ENCODE peak calls at places on chromosome 6, in ten cellular contexts. K, N, R, Z, U, C, A, J, Q and L are unnamed samples.

GRCh38 chr6:170129691-170130171 is 161.1 kb downstream of the DLL1 start:
- DNase-seq in U (peak), Z (no peak), R (peak), K (no peak), N (peak), C (no peak), A (no peak), Q (no peak), J (no peak), L (peak)

GRCh38 chr6:73866305-73866704 is 170.3 kb downstream of the CD109 start:
- DNase-seq in Q (no peak), C (peak), K (no peak), R (no peak), J (no peak), A (peak), U (no peak), N (no peak), Z (no peak), L (no peak)

GRCh38 chr6:42292002-42292735 is 74.5 kb upstream of the MRPS10 start:
- DNase-seq in Q (no peak), U (peak), R (no peak), N (no peak), C (no peak), J (peak), K (no peak), A (peak), Z (no peak), L (peak)

GRCh38 chr6:158649289-158650143 is at the start of gene SYTL3:
- DNase-seq in U (peak), J (peak), K (no peak), N (no peak), Q (no peak), A (peak), C (peak), Z (no peak), R (no peak), L (peak)

GRCh38 chr6:35052694-35053565 is 88.2 kb downstream of the TCP11 start:
- DNase-seq in C (no peak), K (peak), Q (no peak), N (peak), U (peak), J (no peak), A (no peak), R (no peak), Z (no peak), L (no peak)

GRCh38 chr6:44253307-44254101 is 3.8 kb downstream of the SLC35B2 start:
- DNase-seq in K (peak), A (peak), U (peak), Z (peak), Q (no peak), J (peak), R (no peak), C (no peak), N (no peak), L (peak)

GRCh38 chr6:26175428-26176181 is 88.4 kb downstream of the HFE start:
- DNase-seq in A (peak), R (no peak), U (peak), Z (peak), Q (no peak), K (peak), J (peak), N (no peak), C (no peak), L (peak)

GRCh38 chr6:144857086-144857485 is 572.0 kb downstream of the UTRN start:
- DNase-seq in Z (no peak), A (no peak), Q (no peak), R (no peak), C (no peak), J (no peak), K (no peak), N (no peak), U (no peak), L (no peak)

GRCh38 chr6:168029459-168030217 is 32.2 kb downstream of the KIF25 start:
- DNase-seq in K (no peak), N (no peak), U (no peak), Q (no peak), A (no peak), J (no peak), C (no peak), Z (no peak), R (no peak), L (no peak)

GRCh38 chr6:158042245-158042798 is 60.7 kb downstream of the SYNJ2 start:
- DNase-seq in C (no peak), R (peak), Q (peak), U (peak), N (peak), J (peak), A (no peak), K (no peak), Z (no peak), L (peak)

GRCh38 chr6:30922447-30922852 is 8.4 kb downstream of the VARS2 start:
- DNase-seq in K (no peak), N (no peak), Q (no peak), U (no peak), A (no peak), J (no peak), Z (no peak), R (no peak), C (no peak), L (no peak)

GRCh38 chr6:113122060-113122459 is 735.1 kb upstream of the MARCKS start:
- DNase-seq in Q (peak), K (peak), Z (no peak), U (peak), J (peak), A (no peak), C (no peak), R (no peak), N (no peak), L (peak)

GRCh38 chr6:2375443-2375842 is 130.0 kb upstream of the GMDS start:
- DNase-seq in C (no peak), K (no peak), Q (no peak), U (no peak), N (no peak), J (no peak), A (no peak), R (no peak), Z (no peak), L (no peak)

GRCh38 chr6:77620290-77620882 is 32.5 kb upstream of the MEI4 start:
- DNase-seq in R (no peak), N (no peak), U (no peak), Z (peak), C (no peak), K (peak), J (no peak), A (peak), Q (no peak), L (peak)

GRCh38 chr6:56088641-56089040 is 158.7 kb downstream of the COL21A1 start:
- DNase-seq in J (no peak), Z (no peak), C (no peak), K (no peak), U (no peak), N (no peak), R (no peak), Q (no peak), A (no peak), L (no peak)

GRCh38 chr6:48560408-48560807 is 449.4 kb upstream of the PTCHD4 start:
- DNase-seq in R (no peak), U (peak), Z (no peak), A (no peak), K (no peak), N (no peak), J (peak), Q (peak), C (no peak), L (peak)

GRCh38 chr6:43771858-43772570 is 2.0 kb downstream of the VEGFA start:
- DNase-seq in Q (no peak), C (peak), J (peak), N (peak), U (peak), A (peak), K (peak), R (peak), Z (peak), L (peak)

GRCh38 chr6:37017606-37018005 is 12.2 kb downstream of the FGD2 start:
- DNase-seq in N (no peak), Q (no peak), J (no peak), K (peak), A (no peak), Z (no peak), C (no peak), U (no peak), R (no peak), L (no peak)

GRCh38 chr6:40477246-40478126 is 109.7 kb downstream of the LRFN2 start:
- DNase-seq in Q (no peak), N (no peak), R (no peak), K (peak), J (no peak), C (no peak), A (peak), U (no peak), Z (no peak), L (no peak)

GRCh38 chr6:31272431-31272830 is 539 bp upstream of the HLA-C start:
- DNase-seq in Q (no peak), Z (no peak), R (no peak), J (no peak), U (peak), K (peak), A (peak), N (no peak), C (no peak), L (peak)

GRCh38 chr6:167952512-167952859 is 45.0 kb upstream of the KIF25 start:
- DNase-seq in K (no peak), J (no peak), R (no peak), U (no peak), Q (no peak), C (no peak), N (no peak), A (no peak), Z (no peak), L (no peak)

GRCh38 chr6:106339334-106340029 is 13.9 kb upstream of the ATG5 start:
- DNase-seq in R (no peak), A (peak), N (no peak), J (peak), C (no peak), Z (peak), K (peak), U (peak), Q (peak), L (peak)

GRCh38 chr6:143410859-143411270 is 39.6 kb downstream of the ADAT2 start:
- DNase-seq in C (no peak), Q (peak), Z (no peak), R (no peak), K (no peak), A (no peak), J (peak), N (no peak), U (no peak), L (no peak)

DNA sequence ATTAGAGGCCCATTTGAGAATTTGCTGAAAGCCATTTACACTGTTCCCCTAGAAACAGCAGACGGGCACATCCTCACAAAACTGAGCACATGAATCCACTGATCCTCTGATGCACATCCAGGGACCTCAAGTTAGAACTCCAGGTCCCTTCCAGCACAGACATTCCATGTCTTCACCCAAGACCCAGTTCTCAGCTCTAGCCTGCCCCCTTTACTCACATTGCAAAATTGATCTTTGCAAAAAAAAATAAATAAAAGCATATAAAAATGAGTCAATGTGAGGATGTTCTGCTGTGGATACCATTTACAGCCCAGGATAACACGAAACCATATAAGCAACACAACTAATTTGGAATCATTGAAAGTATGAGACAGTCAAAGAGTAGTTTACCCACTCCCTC is 458.2 kb upstream of the JARID2 start:
- DNase-seq in N (no peak), J (no peak), Z (no peak), C (no peak), R (no peak), Q (no peak), K (no peak), U (no peak), A (no peak), L (no peak)
- TF ChIP-seq CTCF in N (no peak), J (peak), Z (no peak), C (no peak), R (no peak), Q (no peak), K (peak), U (no peak), A (no peak), L (no peak)

GRCh38 chr6:165233089-165233488 is 76.3 kb downstream of the C6orf118 start:
- DNase-seq in R (no peak), Q (no peak), K (no peak), C (no peak), N (no peak), Z (no peak), J (no peak), U (no peak), A (no peak), L (no peak)

GRCh38 chr6:165229216-165229615 is 80.2 kb downstream of the C6orf118 start:
- DNase-seq in R (no peak), U (no peak), N (no peak), Z (no peak), Q (no peak), A (no peak), K (no peak), J (no peak), C (no peak), L (peak)

GRCh38 chr6:165232277-165232654 is 77.1 kb downstream of the C6orf118 start:
- DNase-seq in U (no peak), K (no peak), C (no peak), A (no peak), J (no peak), N (no peak), R (no peak), Q (no peak), Z (no peak), L (no peak)

GRCh38 chr6:165231177-165231576 is 78.2 kb downstream of the C6orf118 start:
- DNase-seq in Q (no peak), A (no peak), R (no peak), K (no peak), N (no peak), J (no peak), C (no peak), Z (no peak), U (no peak), L (no peak)

DNA sequence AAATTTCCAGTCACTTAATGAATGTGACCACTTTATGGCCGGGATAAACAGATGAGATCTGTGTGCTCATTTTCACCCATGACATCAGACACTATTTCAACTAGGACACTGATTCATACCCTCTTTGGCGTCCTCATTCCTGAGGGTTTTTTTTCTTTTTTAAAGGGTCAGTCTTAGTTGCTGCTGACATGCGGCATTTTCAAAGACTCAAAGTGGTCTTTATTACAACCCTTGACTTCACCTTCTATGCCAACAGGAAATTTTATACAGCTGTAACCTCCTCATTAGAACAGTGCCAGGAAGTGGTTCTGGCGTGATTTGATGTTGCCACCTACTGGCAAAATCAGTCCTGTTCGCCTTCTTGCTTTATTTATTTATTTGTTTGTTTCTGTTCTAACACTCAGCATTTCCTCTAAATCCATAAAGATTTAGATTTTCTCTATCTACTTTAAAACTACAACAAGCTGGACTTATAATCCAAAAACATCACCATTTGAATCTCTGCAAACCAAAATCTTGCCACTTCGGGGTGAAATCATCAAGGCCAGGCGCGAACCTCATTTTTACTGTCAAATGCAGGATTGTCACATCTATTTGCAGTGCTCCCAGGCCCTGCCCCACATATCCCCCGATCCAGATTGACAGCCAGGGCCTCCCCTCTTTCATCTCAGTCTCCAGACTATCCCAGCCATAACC is 77.7 kb downstream of the C6orf118 start:
- DNase-seq in A (peak), R (no peak), U (peak), J (no peak), Z (no peak), C (no peak), N (no peak), K (peak), Q (peak), L (peak)
- TF ChIP-seq CTCF in A (peak), R (peak), U (peak), J (peak), Z (peak), C (peak), N (peak), K (peak), Q (peak), L (peak)

GRCh38 chr6:63802606-63803206 is 167.1 kb downstream of the PHF3 start:
- DNase-seq in N (no peak), K (no peak), Z (no peak), J (peak), U (peak), Q (peak), C (no peak), A (peak), R (no peak), L (peak)
- TF ChIP-seq CTCF in N (peak), K (peak), Z (peak), J (peak), U (peak), Q (peak), C (peak), A (peak), R (peak), L (no peak)

DNA sequence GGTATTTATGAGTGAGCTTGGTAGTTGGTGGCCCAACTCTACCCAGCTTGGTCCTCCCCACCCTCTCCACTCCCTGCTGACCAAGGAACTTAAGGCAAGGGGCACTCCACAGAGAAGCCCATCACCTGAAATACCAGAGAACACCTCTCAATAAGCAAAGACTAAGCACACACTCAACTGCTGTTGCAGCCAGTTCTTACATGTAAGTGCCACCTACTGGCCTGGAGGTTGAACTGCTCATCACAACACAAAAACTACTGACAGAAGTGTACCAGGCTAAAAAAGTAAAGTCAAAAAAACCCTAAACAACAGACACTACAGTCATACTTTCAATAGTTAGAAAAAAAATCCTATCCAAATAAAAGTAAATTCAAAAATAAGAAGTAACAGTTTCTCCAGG is 146.2 kb downstream of the FAM83B start:
- DNase-seq in U (peak), Z (no peak), K (peak), Q (no peak), R (no peak), A (peak), C (no peak), J (no peak), N (no peak), L (no peak)
- TF ChIP-seq CTCF in U (peak), Z (peak), K (peak), Q (peak), R (no peak), A (peak), C (peak), J (peak), N (no peak), L (peak)

DNA sequence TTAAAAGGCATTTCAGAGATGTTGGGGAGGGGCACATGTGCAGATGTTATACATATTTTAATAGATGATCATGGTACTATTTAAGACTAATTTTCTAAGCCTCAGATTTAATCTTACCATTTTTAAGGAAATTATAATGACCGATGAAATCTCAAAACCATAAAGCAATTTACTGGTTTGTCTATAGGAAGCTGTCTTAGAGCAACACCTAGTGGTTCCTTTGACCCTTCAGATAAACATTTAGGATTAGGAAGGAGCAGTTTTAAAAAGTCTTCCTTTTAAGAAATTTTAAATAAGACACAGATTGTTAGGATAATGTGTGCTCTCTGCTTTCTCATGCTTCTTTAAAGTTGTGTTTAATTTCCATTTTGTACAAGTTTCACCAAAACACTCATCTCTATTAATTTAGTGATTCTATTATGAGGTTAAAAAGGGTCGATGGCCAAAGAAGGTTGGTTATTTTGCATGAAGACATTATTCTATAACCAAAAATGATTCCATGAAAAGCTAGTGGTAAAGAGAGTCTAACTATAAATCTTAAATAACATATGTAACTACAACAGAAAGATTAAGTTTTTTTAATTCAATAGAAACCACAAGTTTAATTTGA is 376.4 kb downstream of the HACE1 start:
- DNase-seq in Q (no peak), K (no peak), Z (no peak), A (no peak), J (no peak), N (no peak), R (no peak), C (no peak), U (peak), L (no peak)
- TF ChIP-seq CTCF in Q (no peak), K (peak), Z (peak), A (peak), J (peak), N (peak), R (no peak), C (peak), U (peak), L (no peak)

DNA sequence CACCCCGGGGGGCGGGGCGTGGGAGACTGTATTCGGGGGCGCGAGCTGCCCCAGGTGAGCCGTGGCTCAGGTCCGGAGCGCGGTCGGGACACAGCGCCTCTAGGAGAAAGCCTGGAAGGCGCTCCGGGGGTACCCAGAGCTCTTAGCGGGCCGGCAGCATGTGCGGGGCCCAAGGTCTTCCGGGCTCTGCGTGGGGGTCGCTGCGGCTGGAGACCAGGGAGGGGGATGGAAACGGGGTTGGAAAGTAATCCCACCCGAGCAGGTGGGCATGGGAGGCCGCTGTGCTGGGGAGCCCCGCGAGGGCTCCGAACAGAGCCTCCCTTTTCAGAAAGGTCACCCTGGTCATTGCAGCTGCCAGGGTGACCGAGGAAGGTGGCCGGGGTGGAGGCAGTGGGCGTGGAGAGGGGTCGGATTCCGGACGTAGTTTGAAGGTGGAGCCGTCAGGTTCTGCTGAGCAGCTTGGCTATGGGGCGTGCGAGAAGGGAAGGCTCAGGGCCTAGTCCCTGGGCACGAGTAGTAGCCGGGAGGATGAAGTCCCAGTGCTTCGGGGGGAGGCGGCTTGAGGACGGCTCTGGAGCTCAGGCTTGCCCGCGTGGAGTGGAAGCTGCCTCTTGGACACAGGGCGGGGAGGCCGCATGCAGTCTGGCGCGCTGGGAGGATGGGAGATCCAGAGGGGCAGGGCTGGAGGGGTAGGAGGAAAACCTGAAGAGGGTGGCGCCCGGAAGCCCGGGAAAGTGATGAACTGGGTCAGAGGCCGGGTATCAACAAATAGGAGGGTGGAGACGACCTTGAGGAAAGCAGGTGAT is at the start of gene SIRT5:
- DNase-seq in K (peak), N (peak), Z (peak), R (peak), U (peak), A (peak), Q (peak), C (peak), J (peak), L (peak)
- TF ChIP-seq CTCF in K (no peak), N (no peak), Z (no peak), R (no peak), U (no peak), A (peak), Q (no peak), C (no peak), J (no peak), L (no peak)